ENCODE peak calls at places on chromosomes 2 and 18, in eight cellular contexts. N is AG10803, R is brain microvascular endothelial cell, H is H9, X is GM13976, U is coronary artery, F is stomach, O is breast epithelium. Z is an unnamed sample.

GRCh38 chr2:151357359-151357758 is at the start of gene TNFAIP6:
- DNase-seq in F (no peak), H (no peak), U (no peak), O (no peak), R (peak; percentile 86), X (no peak), N (peak; percentile 96), Z (no peak)

GRCh38 chr2:167398791-167399371 is 510.6 kb downstream of the XIRP2 start:
- DNase-seq in R (no peak), H (no peak), N (no peak), X (no peak), O (no peak), U (no peak), F (no peak), Z (no peak)

GRCh38 chr18:48719988-48720654 is 181.3 kb downstream of the CTIF start:
- DNase-seq in R (peak; percentile 41), U (no peak), N (no peak), X (no peak), F (no peak), O (no peak), H (no peak), Z (no peak)

GRCh38 chr2:176781570-176782217 is 430.9 kb upstream of the HNRNPA3 start:
- DNase-seq in F (no peak), R (no peak), O (no peak), N (no peak), U (no peak), H (no peak), X (no peak), Z (no peak)

GRCh38 chr2:44285237-44285636 is 10.0 kb downstream of the SLC3A1 start:
- DNase-seq in H (no peak), U (no peak), O (no peak), F (no peak), X (no peak), R (no peak), N (peak; percentile 14), Z (no peak)

GRCh38 chr2:73838889-73839539 is 10.3 kb downstream of the STAMBP start:
- DNase-seq in H (no peak), R (no peak), O (no peak), U (no peak), N (no peak), X (no peak), F (no peak), Z (no peak)

GRCh38 chr18:55541571-55541970 is 46.4 kb downstream of the TCF4 start:
- DNase-seq in F (no peak), X (no peak), H (no peak), U (no peak), R (no peak), N (peak; percentile 55), O (no peak), Z (no peak)

GRCh38 chr2:163182764-163183354 is 344.3 kb upstream of the KCNH7 start:
- DNase-seq in X (peak; percentile 6), N (peak; percentile 25), H (no peak), O (no peak), U (no peak), F (no peak), R (no peak), Z (no peak)

GRCh38 chr2:45840481-45840880 is 189.0 kb downstream of the PRKCE start:
- DNase-seq in H (no peak), F (no peak), X (peak; percentile 47), R (no peak), N (no peak), U (no peak), O (no peak), Z (no peak)

GRCh38 chr2:196801986-196802385 is 2.5 kb upstream of the GTF3C3 start:
- DNase-seq in O (no peak), F (no peak), H (no peak), N (no peak), U (no peak), R (no peak), X (no peak), Z (no peak)

GRCh38 chr18:25058520-25058919 is 293.4 kb downstream of the ZNF521 start:
- DNase-seq in H (no peak), X (no peak), U (no peak), F (no peak), O (no peak), N (no peak), R (no peak), Z (no peak)

GRCh38 chr2:70011335-70011734 is 49.9 kb upstream of the ASPRV1 start:
- DNase-seq in R (no peak), H (no peak), N (no peak), U (no peak), F (no peak), X (no peak), O (no peak), Z (no peak)

GRCh38 chr2:152718909-152719645 is 657 bp downstream of the ARL6IP6 start:
- DNase-seq in U (no peak), N (peak; percentile 12), X (peak; percentile 19), F (peak; percentile 51), H (peak; percentile 64), R (peak; percentile 9), O (no peak), Z (no peak)

GRCh38 chr2:189580662-189581353 is at the start of gene SLC40A1:
- DNase-seq in X (peak; percentile 65), N (peak; percentile 49), H (peak; percentile 64), O (peak; percentile 80), R (peak; percentile 14), F (peak; percentile 87), U (peak; percentile 90), Z (peak; percentile 86)

GRCh38 chr2:9694661-9695060 is 63.9 kb upstream of the YWHAQ start:
- DNase-seq in R (no peak), O (no peak), N (no peak), H (no peak), U (no peak), F (no peak), X (no peak), Z (no peak)

GRCh38 chr18:79991494-79991893 is 3.1 kb upstream of the TXNL4A start:
- DNase-seq in H (no peak), U (no peak), N (peak; percentile 65), F (no peak), X (no peak), O (no peak), R (no peak), Z (no peak)

GRCh38 chr18:72672364-72673151 is 128.4 kb upstream of the CBLN2 start:
- DNase-seq in F (no peak), R (peak; percentile 28), O (no peak), U (no peak), X (peak; percentile 49), H (no peak), N (peak; percentile 21), Z (peak; percentile 20)

GRCh38 chr2:60212174-60212945 is 341.1 kb downstream of the BCL11A start:
- DNase-seq in N (no peak), R (no peak), U (no peak), X (no peak), O (no peak), H (no peak), F (no peak), Z (no peak)

GRCh38 chr2:224556381-224556780 is 28.8 kb downstream of the CUL3 start:
- DNase-seq in H (no peak), X (no peak), R (no peak), U (no peak), F (no peak), O (no peak), N (peak; percentile 44), Z (no peak)

GRCh38 chr2:180124273-180124881 is 117.3 kb upstream of the CWC22 start:
- DNase-seq in F (no peak), N (peak; percentile 62), U (no peak), O (no peak), H (peak; percentile 28), R (peak; percentile 59), X (peak; percentile 46), Z (peak; percentile 4)

GRCh38 chr2:134852518-134852917 is 14.1 kb downstream of the ACMSD start:
- DNase-seq in X (no peak), N (no peak), R (no peak), U (no peak), F (no peak), O (no peak), H (peak; percentile 37), Z (no peak)

GRCh38 chr2:147636238-147636887 is 208.5 kb upstream of the ACVR2A start:
- DNase-seq in N (peak; percentile 89), F (no peak), U (no peak), H (no peak), R (no peak), X (no peak), O (no peak), Z (no peak)

GRCh38 chr2:112481528-112482228 is at the start of gene TTL:
- DNase-seq in O (peak; percentile 62), H (peak; percentile 62), N (peak; percentile 54), U (peak; percentile 78), R (peak; percentile 34), F (peak; percentile 78), X (peak; percentile 93), Z (peak; percentile 85)

GRCh38 chr2:157849591-157849990 is 26.5 kb downstream of the ACVR1 start:
- DNase-seq in U (no peak), H (no peak), N (no peak), X (no peak), F (peak; percentile 41), R (no peak), O (no peak), Z (no peak)

GRCh38 chr2:200419325-200419724 is 90.5 kb downstream of the KCTD18 start:
- DNase-seq in F (no peak), O (no peak), H (no peak), N (no peak), R (no peak), U (no peak), X (no peak), Z (no peak)

DNA sequence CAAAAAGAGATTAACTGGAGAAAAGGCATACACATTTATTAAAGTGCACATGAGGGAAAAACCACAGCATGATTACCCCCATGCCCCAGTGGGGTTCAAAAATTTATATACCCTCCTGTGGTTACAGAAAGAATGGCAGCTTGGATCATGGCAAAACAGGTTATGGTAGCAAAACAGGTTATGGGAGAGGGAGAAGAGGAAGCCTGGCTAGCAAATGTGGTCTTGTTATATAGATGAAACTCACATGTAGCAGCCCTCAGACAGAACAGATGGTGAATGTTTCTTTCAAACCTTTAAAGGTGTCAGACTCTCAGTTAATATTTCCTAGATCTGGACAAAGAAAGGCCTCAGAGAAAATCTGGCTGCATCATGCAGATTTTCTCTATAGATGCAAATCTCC is 178.2 kb upstream of the ZC3H15 start:
- DNase-seq in F (no peak), R (no peak), H (no peak), O (no peak), N (no peak), U (no peak), X (no peak), Z (no peak)
- TF ChIP-seq CTCF in F (no peak), R (no peak), H (peak; percentile 29), O (no peak), N (no peak), U (no peak), X (no peak), Z (no peak)

GRCh38 chr2:192153561-192153960 is 41.2 kb downstream of the TMEFF2 start:
- DNase-seq in O (no peak), N (no peak), F (no peak), R (no peak), X (no peak), H (no peak), U (no peak), Z (no peak)
- TF ChIP-seq CTCF in O (no peak), N (no peak), F (no peak), R (no peak), X (no peak), H (no peak), U (no peak), Z (no peak)

GRCh38 chr2:217316743-217317142 is 456.9 kb upstream of the TNP1 start:
- DNase-seq in O (no peak), N (peak; percentile 55), X (peak; percentile 41), U (no peak), R (peak; percentile 49), H (no peak), F (no peak), Z (no peak)
- TF ChIP-seq CTCF in O (no peak), N (no peak), X (no peak), U (no peak), R (no peak), H (no peak), F (no peak), Z (no peak)

GRCh38 chr2:62423235-62423634 is 82.8 kb downstream of the TMEM17 start:
- DNase-seq in R (no peak), X (no peak), U (no peak), O (no peak), N (peak; percentile 30), F (no peak), H (peak; percentile 50), Z (no peak)
- TF ChIP-seq CTCF in R (peak; percentile 58), X (no peak), U (no peak), O (no peak), N (peak; percentile 58), F (no peak), H (peak; percentile 62), Z (no peak)